ENCODE peak calls at places on chromosomes 16 and 17, in nine cellular contexts. G, K, R, Z, H, S, T, W and O are unnamed samples.

GRCh38 chr16:28096974-28097373 is 33.5 kb upstream of the GSG1L start:
- DNase-seq in G (no peak), T (peak; percentile 37), W (no peak), Z (no peak), R (no peak), S (no peak), K (no peak), H (peak; percentile 59), O (no peak)

GRCh38 chr17:17679243-17679642 is 2.0 kb upstream of the RAI1 start:
- DNase-seq in T (no peak), R (no peak), S (no peak), Z (no peak), W (no peak), H (no peak), K (no peak), G (no peak), O (no peak)

GRCh38 chr16:85461814-85462404 is 151.2 kb upstream of the GSE1 start:
- DNase-seq in K (no peak), H (peak; percentile 82), Z (no peak), G (no peak), W (no peak), S (no peak), T (no peak), R (no peak), O (no peak)

GRCh38 chr17:46911311-46911710 is 11.6 kb upstream of the GOSR2 start:
- DNase-seq in K (no peak), G (no peak), H (no peak), Z (no peak), R (no peak), T (no peak), S (no peak), W (peak; percentile 35), O (no peak)

GRCh38 chr17:79721993-79722671 is 8.6 kb upstream of the ENPP7 start:
- DNase-seq in K (no peak), Z (peak; percentile 67), H (no peak), S (peak; percentile 14), G (no peak), T (no peak), R (peak; percentile 67), W (no peak), O (no peak)

GRCh38 chr17:69880591-69881112 is 194.4 kb upstream of the KCNJ16 start:
- DNase-seq in G (no peak), T (no peak), H (no peak), R (no peak), W (no peak), S (no peak), Z (no peak), K (no peak), O (no peak)

GRCh38 chr17:78523939-78524655 is 53.1 kb downstream of the DNAH17 start:
- DNase-seq in S (no peak), R (peak; percentile 69), K (no peak), G (no peak), T (no peak), W (no peak), Z (peak; percentile 35), H (peak; percentile 37), O (no peak)

GRCh38 chr17:332558-333322 is 19.9 kb downstream of the RPH3AL start:
- DNase-seq in R (no peak), Z (no peak), G (no peak), K (no peak), W (peak; percentile 67), S (peak; percentile 74), T (peak; percentile 48), H (peak; percentile 56), O (no peak)

GRCh38 chr16:12092347-12092882 is 115.9 kb downstream of the SNX29 start:
- DNase-seq in Z (peak; percentile 48), G (no peak), T (no peak), W (no peak), R (peak; percentile 13), S (peak; percentile 65), H (peak; percentile 28), K (no peak), O (no peak)

GRCh38 chr16:84585886-84586285 is 32.0 kb downstream of the COTL1 start:
- DNase-seq in T (no peak), H (no peak), S (no peak), W (peak; percentile 23), Z (no peak), R (peak; percentile 48), K (no peak), G (peak; percentile 47), O (no peak)

GRCh38 chr16:46822270-46822669 is 8.7 kb downstream of the C16orf87 start:
- DNase-seq in S (peak; percentile 83), G (no peak), K (no peak), W (no peak), Z (no peak), T (no peak), H (no peak), R (no peak), O (no peak)

GRCh38 chr17:55238931-55239297 is 25.8 kb upstream of the HLF start:
- DNase-seq in R (no peak), T (peak; percentile 51), K (no peak), Z (no peak), W (no peak), G (peak; percentile 16), H (no peak), S (no peak), O (no peak)

GRCh38 chr16:67257486-67258159 is 8.8 kb downstream of the SLC9A5 start:
- DNase-seq in G (no peak), Z (no peak), W (peak; percentile 2), K (no peak), R (no peak), H (no peak), T (no peak), S (no peak), O (no peak)

GRCh38 chr17:27241346-27241946 is 52.5 kb upstream of the WSB1 start:
- DNase-seq in W (no peak), T (no peak), R (peak; percentile 20), K (no peak), Z (peak; percentile 95), S (peak; percentile 45), H (no peak), G (peak; percentile 87), O (peak; percentile 94)

GRCh38 chr16:11478431-11479119 is 108.1 kb downstream of the LITAF start:
- DNase-seq in W (no peak), Z (no peak), S (no peak), G (no peak), R (no peak), H (peak; percentile 41), K (no peak), T (no peak), O (no peak)

GRCh38 chr16:71738820-71739219 is 14.3 kb upstream of the PHLPP2 start:
- DNase-seq in G (no peak), W (no peak), R (no peak), S (no peak), H (no peak), T (no peak), Z (no peak), K (no peak), O (no peak)

GRCh38 chr16:87608400-87608985 is 6.2 kb downstream of the JPH3 start:
- DNase-seq in T (no peak), W (peak; percentile 67), S (peak; percentile 64), H (peak; percentile 77), G (peak; percentile 73), Z (peak; percentile 63), K (no peak), R (peak; percentile 53), O (peak; percentile 15)

GRCh38 chr17:42287305-42288077 is 807 bp upstream of the STAT5A start:
- DNase-seq in K (no peak), H (peak; percentile 80), S (no peak), T (no peak), R (no peak), G (no peak), Z (no peak), W (no peak), O (no peak)

GRCh38 chr16:67151431-67152097 is 766 bp upstream of the B3GNT9 start:
- DNase-seq in T (no peak), S (no peak), K (no peak), Z (no peak), R (peak; percentile 52), G (no peak), H (no peak), W (no peak), O (no peak)

GRCh38 chr16:73093146-73094144 is 45.5 kb upstream of the ZFHX3 start:
- DNase-seq in H (no peak), Z (no peak), K (no peak), R (no peak), T (no peak), S (peak; percentile 74), W (peak; percentile 35), G (no peak), O (no peak)
- H3K27ac ChIP-seq in H (no peak overlapping the region), Z (no peak overlapping the region), K (no peak overlapping the region), R (peak overlapping the region; percentile 82), T (no peak overlapping the region), S (no peak overlapping the region), W (peak overlapping the region; percentile 61), G (no peak overlapping the region), O (no peak overlapping the region)

GRCh38 chr17:28577466-28577824 is 750 bp upstream of the ALDOC start:
- DNase-seq in Z (no peak), T (no peak), K (no peak), G (peak; percentile 4), H (no peak), S (no peak), W (no peak), R (no peak), O (no peak)
- H3K27ac ChIP-seq in Z (no peak overlapping the region), T (no peak overlapping the region), K (peak overlapping the region; percentile 44), G (peak overlapping the region; percentile 78), H (no peak overlapping the region), S (no peak overlapping the region), W (peak overlapping the region; percentile 64), R (no peak overlapping the region), O (no peak overlapping the region)

GRCh38 chr17:77323413-77324171 is 182.8 kb downstream of the SEC14L1 start:
- DNase-seq in T (peak; percentile 55), W (peak; percentile 56), K (no peak), Z (peak; percentile 25), G (no peak), H (peak; percentile 79), R (peak; percentile 72), S (no peak), O (no peak)
- H3K27ac ChIP-seq in T (peak overlapping the region; percentile 91), W (peak overlapping the region; percentile 87), K (peak overlapping the region; percentile 99), Z (peak overlapping the region; percentile 98), G (peak overlapping the region; percentile 100), H (peak overlapping the region; percentile 85), R (peak overlapping the region; percentile 96), S (peak overlapping the region; percentile 96), O (peak overlapping the region; percentile 95)

GRCh38 chr16:50038756-50039529 is 13.9 kb downstream of the CNEP1R1 start:
- DNase-seq in Z (no peak), H (peak; percentile 66), K (no peak), R (no peak), G (no peak), S (no peak), T (no peak), W (peak; percentile 60), O (no peak)
- H3K27ac ChIP-seq in Z (no peak overlapping the region), H (peak overlapping the region; percentile 55), K (no peak overlapping the region), R (no peak overlapping the region), G (no peak overlapping the region), S (no peak overlapping the region), T (peak overlapping the region; percentile 18), W (no peak overlapping the region), O (no peak overlapping the region)

GRCh38 chr17:28896884-28897768 is at the start of gene FLOT2:
- DNase-seq in K (no peak), S (no peak), T (peak; percentile 76), Z (peak; percentile 21), H (peak; percentile 89), W (peak; percentile 63), G (peak; percentile 92), R (peak; percentile 36), O (peak; percentile 48)
- H3K27ac ChIP-seq in K (peak within 1 kb of the TSS; percentile 83), S (no peak within 1 kb of the TSS), T (peak within 1 kb of the TSS; percentile 87), Z (peak within 1 kb of the TSS; percentile 16), H (peak within 1 kb of the TSS; percentile 98), W (peak within 1 kb of the TSS; percentile 91), G (peak within 1 kb of the TSS; percentile 99), R (peak within 1 kb of the TSS; percentile 87), O (peak within 1 kb of the TSS; percentile 78)

GRCh38 chr16:57628782-57629181 is 352 bp downstream of the ADGRG1 start:
- DNase-seq in T (no peak), Z (no peak), G (no peak), W (no peak), R (no peak), K (no peak), S (no peak), H (no peak), O (no peak)
- H3K27ac ChIP-seq in T (no peak overlapping the region), Z (peak overlapping the region; percentile 94), G (peak overlapping the region; percentile 69), W (peak overlapping the region; percentile 89), R (peak overlapping the region; percentile 91), K (no peak overlapping the region), S (peak overlapping the region; percentile 25), H (peak overlapping the region; percentile 58), O (peak overlapping the region; percentile 67)